ENCODE peak calls at places on chromosomes 16 and 17, in ten cellular contexts. One of them, this sample, is unnamed.

GRCh38 chr17:7579839-7580630 is 597 bp downstream of the CD68 start:
- DNase-seq in upper lobe of right lung: no peak
- DNase-seq in KG1: no peak
- DNase-seq in heart right ventricle: no peak
- DNase-seq in HL-60: no peak
- DNase-seq in choroid plexus epithelial cell: no peak
- DNase-seq in stimulated activated CD8-positive, alpha-beta memory T cell treated with anti-CD3 and anti-CD28 coated beads, Interleukin-7, amount 100 ng/mL, for 48 hours: no peak
- DNase-seq in adipocyte: no peak
- DNase-seq in cardiac muscle cell: no peak
- DNase-seq in substantia nigra: no peak
- DNase-seq in this sample: no peak

GRCh38 chr16:85556456-85557082 is 56.6 kb upstream of the GSE1 start:
- DNase-seq in upper lobe of right lung: peak; percentile 88
- DNase-seq in KG1: no peak
- DNase-seq in heart right ventricle: peak; percentile 69
- DNase-seq in HL-60: no peak
- DNase-seq in choroid plexus epithelial cell: no peak
- DNase-seq in stimulated activated CD8-positive, alpha-beta memory T cell treated with anti-CD3 and anti-CD28 coated beads, Interleukin-7, amount 100 ng/mL, for 48 hours: no peak
- DNase-seq in adipocyte: peak; percentile 67
- DNase-seq in cardiac muscle cell: peak; percentile 45
- DNase-seq in substantia nigra: no peak
- DNase-seq in this sample: no peak

GRCh38 chr17:32487460-32488176 is 825 bp downstream of the CDK5R1 start:
- DNase-seq in upper lobe of right lung: peak; percentile 63
- DNase-seq in KG1: no peak
- DNase-seq in heart right ventricle: no peak
- DNase-seq in HL-60: no peak
- DNase-seq in choroid plexus epithelial cell: no peak
- DNase-seq in stimulated activated CD8-positive, alpha-beta memory T cell treated with anti-CD3 and anti-CD28 coated beads, Interleukin-7, amount 100 ng/mL, for 48 hours: no peak
- DNase-seq in adipocyte: peak; percentile 25
- DNase-seq in cardiac muscle cell: peak; percentile 13
- DNase-seq in substantia nigra: no peak
- DNase-seq in this sample: no peak

GRCh38 chr17:68613739-68614298 is 12.7 kb upstream of the FAM20A start:
- DNase-seq in upper lobe of right lung: no peak
- DNase-seq in KG1: peak; percentile 22
- DNase-seq in heart right ventricle: peak; percentile 71
- DNase-seq in HL-60: peak; percentile 23
- DNase-seq in choroid plexus epithelial cell: peak; percentile 50
- DNase-seq in stimulated activated CD8-positive, alpha-beta memory T cell treated with anti-CD3 and anti-CD28 coated beads, Interleukin-7, amount 100 ng/mL, for 48 hours: no peak
- DNase-seq in adipocyte: peak; percentile 69
- DNase-seq in cardiac muscle cell: peak; percentile 79
- DNase-seq in substantia nigra: no peak
- DNase-seq in this sample: no peak

GRCh38 chr16:73384561-73384960 is 336.6 kb upstream of the ZFHX3 start:
- DNase-seq in upper lobe of right lung: no peak
- DNase-seq in KG1: no peak
- DNase-seq in heart right ventricle: no peak
- DNase-seq in HL-60: no peak
- DNase-seq in choroid plexus epithelial cell: no peak
- DNase-seq in stimulated activated CD8-positive, alpha-beta memory T cell treated with anti-CD3 and anti-CD28 coated beads, Interleukin-7, amount 100 ng/mL, for 48 hours: no peak
- DNase-seq in adipocyte: no peak
- DNase-seq in cardiac muscle cell: no peak
- DNase-seq in substantia nigra: no peak
- DNase-seq in this sample: no peak

GRCh38 chr16:87424260-87424659 is 32.1 kb downstream of the MAP1LC3B start:
- DNase-seq in upper lobe of right lung: no peak
- DNase-seq in KG1: no peak
- DNase-seq in heart right ventricle: no peak
- DNase-seq in HL-60: no peak
- DNase-seq in choroid plexus epithelial cell: peak; percentile 26
- DNase-seq in stimulated activated CD8-positive, alpha-beta memory T cell treated with anti-CD3 and anti-CD28 coated beads, Interleukin-7, amount 100 ng/mL, for 48 hours: no peak
- DNase-seq in adipocyte: no peak
- DNase-seq in cardiac muscle cell: no peak
- DNase-seq in substantia nigra: no peak
- DNase-seq in this sample: no peak

GRCh38 chr16:86818701-86819522 is 240.6 kb downstream of the FOXL1 start:
- DNase-seq in upper lobe of right lung: no peak
- DNase-seq in KG1: no peak
- DNase-seq in heart right ventricle: no peak
- DNase-seq in HL-60: no peak
- DNase-seq in choroid plexus epithelial cell: no peak
- DNase-seq in stimulated activated CD8-positive, alpha-beta memory T cell treated with anti-CD3 and anti-CD28 coated beads, Interleukin-7, amount 100 ng/mL, for 48 hours: no peak
- DNase-seq in adipocyte: no peak
- DNase-seq in cardiac muscle cell: peak; percentile 27
- DNase-seq in substantia nigra: no peak
- DNase-seq in this sample: no peak

GRCh38 chr17:71260366-71260765 is 860.5 kb upstream of the SOX9 start:
- DNase-seq in upper lobe of right lung: no peak
- DNase-seq in KG1: no peak
- DNase-seq in heart right ventricle: no peak
- DNase-seq in HL-60: no peak
- DNase-seq in choroid plexus epithelial cell: peak; percentile 18
- DNase-seq in stimulated activated CD8-positive, alpha-beta memory T cell treated with anti-CD3 and anti-CD28 coated beads, Interleukin-7, amount 100 ng/mL, for 48 hours: no peak
- DNase-seq in adipocyte: no peak
- DNase-seq in cardiac muscle cell: no peak
- DNase-seq in substantia nigra: no peak
- DNase-seq in this sample: no peak

GRCh38 chr17:60439501-60439900 is 17.2 kb downstream of the CHCT1 start:
- DNase-seq in upper lobe of right lung: no peak
- DNase-seq in KG1: no peak
- DNase-seq in heart right ventricle: no peak
- DNase-seq in HL-60: no peak
- DNase-seq in choroid plexus epithelial cell: peak; percentile 75
- DNase-seq in stimulated activated CD8-positive, alpha-beta memory T cell treated with anti-CD3 and anti-CD28 coated beads, Interleukin-7, amount 100 ng/mL, for 48 hours: no peak
- DNase-seq in adipocyte: peak; percentile 68
- DNase-seq in cardiac muscle cell: peak; percentile 70
- DNase-seq in substantia nigra: no peak
- DNase-seq in this sample: no peak

GRCh38 chr17:55527520-55528118 is 16.4 kb upstream of the SMIM36 start:
- DNase-seq in upper lobe of right lung: no peak
- DNase-seq in KG1: peak; percentile 20
- DNase-seq in heart right ventricle: peak; percentile 25
- DNase-seq in HL-60: no peak
- DNase-seq in choroid plexus epithelial cell: peak; percentile 89
- DNase-seq in stimulated activated CD8-positive, alpha-beta memory T cell treated with anti-CD3 and anti-CD28 coated beads, Interleukin-7, amount 100 ng/mL, for 48 hours: no peak
- DNase-seq in adipocyte: peak; percentile 80
- DNase-seq in cardiac muscle cell: peak; percentile 80
- DNase-seq in substantia nigra: no peak
- DNase-seq in this sample: no peak

GRCh38 chr16:9212621-9213020 is 121.2 kb downstream of the HAPSTR1 start:
- DNase-seq in upper lobe of right lung: no peak
- DNase-seq in KG1: no peak
- DNase-seq in heart right ventricle: no peak
- DNase-seq in HL-60: no peak
- DNase-seq in choroid plexus epithelial cell: no peak
- DNase-seq in stimulated activated CD8-positive, alpha-beta memory T cell treated with anti-CD3 and anti-CD28 coated beads, Interleukin-7, amount 100 ng/mL, for 48 hours: no peak
- DNase-seq in adipocyte: no peak
- DNase-seq in cardiac muscle cell: no peak
- DNase-seq in substantia nigra: no peak
- DNase-seq in this sample: no peak

GRCh38 chr16:64215730-64216129 is 906.1 kb downstream of the CDH11 start:
- DNase-seq in upper lobe of right lung: no peak
- DNase-seq in KG1: no peak
- DNase-seq in heart right ventricle: no peak
- DNase-seq in HL-60: no peak
- DNase-seq in choroid plexus epithelial cell: no peak
- DNase-seq in stimulated activated CD8-positive, alpha-beta memory T cell treated with anti-CD3 and anti-CD28 coated beads, Interleukin-7, amount 100 ng/mL, for 48 hours: no peak
- DNase-seq in adipocyte: no peak
- DNase-seq in cardiac muscle cell: no peak
- DNase-seq in substantia nigra: no peak
- DNase-seq in this sample: no peak

GRCh38 chr16:10938844-10939648 is 3.2 kb downstream of the DEXI start:
- DNase-seq in upper lobe of right lung: peak; percentile 18
- DNase-seq in KG1: no peak
- DNase-seq in heart right ventricle: no peak
- DNase-seq in HL-60: no peak
- DNase-seq in choroid plexus epithelial cell: no peak
- DNase-seq in stimulated activated CD8-positive, alpha-beta memory T cell treated with anti-CD3 and anti-CD28 coated beads, Interleukin-7, amount 100 ng/mL, for 48 hours: no peak
- DNase-seq in adipocyte: no peak
- DNase-seq in cardiac muscle cell: no peak
- DNase-seq in substantia nigra: no peak
- DNase-seq in this sample: no peak

GRCh38 chr17:78226752-78227454 is 4.5 kb upstream of the TMEM235 start:
- DNase-seq in upper lobe of right lung: no peak
- DNase-seq in KG1: no peak
- DNase-seq in heart right ventricle: no peak
- DNase-seq in HL-60: peak; percentile 23
- DNase-seq in choroid plexus epithelial cell: no peak
- DNase-seq in stimulated activated CD8-positive, alpha-beta memory T cell treated with anti-CD3 and anti-CD28 coated beads, Interleukin-7, amount 100 ng/mL, for 48 hours: no peak
- DNase-seq in adipocyte: no peak
- DNase-seq in cardiac muscle cell: no peak
- DNase-seq in substantia nigra: no peak
- DNase-seq in this sample: no peak

GRCh38 chr16:82655315-82655714 is 28.5 kb downstream of the CDH13 start:
- DNase-seq in upper lobe of right lung: no peak
- DNase-seq in KG1: peak; percentile 25
- DNase-seq in heart right ventricle: peak; percentile 40
- DNase-seq in HL-60: no peak
- DNase-seq in choroid plexus epithelial cell: peak; percentile 94
- DNase-seq in stimulated activated CD8-positive, alpha-beta memory T cell treated with anti-CD3 and anti-CD28 coated beads, Interleukin-7, amount 100 ng/mL, for 48 hours: no peak
- DNase-seq in adipocyte: peak; percentile 60
- DNase-seq in cardiac muscle cell: peak; percentile 81
- DNase-seq in substantia nigra: no peak
- DNase-seq in this sample: no peak

GRCh38 chr16:68074850-68075249 is 10.3 kb upstream of the NFATC3 start:
- DNase-seq in upper lobe of right lung: no peak
- DNase-seq in KG1: peak; percentile 63
- DNase-seq in heart right ventricle: no peak
- DNase-seq in HL-60: peak; percentile 72
- DNase-seq in choroid plexus epithelial cell: no peak
- DNase-seq in stimulated activated CD8-positive, alpha-beta memory T cell treated with anti-CD3 and anti-CD28 coated beads, Interleukin-7, amount 100 ng/mL, for 48 hours: peak; percentile 42
- DNase-seq in adipocyte: no peak
- DNase-seq in cardiac muscle cell: no peak
- DNase-seq in substantia nigra: no peak
- DNase-seq in this sample: no peak

GRCh38 chr16:66131156-66131807 is 235.2 kb upstream of the CDH5 start:
- DNase-seq in upper lobe of right lung: no peak
- DNase-seq in KG1: no peak
- DNase-seq in heart right ventricle: no peak
- DNase-seq in HL-60: no peak
- DNase-seq in choroid plexus epithelial cell: peak; percentile 67
- DNase-seq in stimulated activated CD8-positive, alpha-beta memory T cell treated with anti-CD3 and anti-CD28 coated beads, Interleukin-7, amount 100 ng/mL, for 48 hours: no peak
- DNase-seq in adipocyte: peak; percentile 41
- DNase-seq in cardiac muscle cell: peak; percentile 33
- DNase-seq in substantia nigra: no peak
- DNase-seq in this sample: no peak

GRCh38 chr17:39740357-39741111 is 2.8 kb downstream of the GRB7 start:
- DNase-seq in upper lobe of right lung: no peak
- DNase-seq in KG1: no peak
- DNase-seq in heart right ventricle: no peak
- DNase-seq in HL-60: no peak
- DNase-seq in choroid plexus epithelial cell: peak; percentile 28
- DNase-seq in stimulated activated CD8-positive, alpha-beta memory T cell treated with anti-CD3 and anti-CD28 coated beads, Interleukin-7, amount 100 ng/mL, for 48 hours: no peak
- DNase-seq in adipocyte: no peak
- DNase-seq in cardiac muscle cell: peak; percentile 63
- DNase-seq in substantia nigra: no peak
- DNase-seq in this sample: no peak

GRCh38 chr16:12802661-12803060 is 1.0 kb downstream of the CPPED1 start:
- DNase-seq in upper lobe of right lung: no peak
- DNase-seq in KG1: no peak
- DNase-seq in heart right ventricle: no peak
- DNase-seq in HL-60: no peak
- DNase-seq in choroid plexus epithelial cell: no peak
- DNase-seq in stimulated activated CD8-positive, alpha-beta memory T cell treated with anti-CD3 and anti-CD28 coated beads, Interleukin-7, amount 100 ng/mL, for 48 hours: no peak
- DNase-seq in adipocyte: peak; percentile 16
- DNase-seq in cardiac muscle cell: no peak
- DNase-seq in substantia nigra: no peak
- DNase-seq in this sample: no peak

GRCh38 chr17:45313927-45314760 is 2.7 kb downstream of the MAP3K14 start:
- DNase-seq in upper lobe of right lung: no peak
- DNase-seq in KG1: no peak
- DNase-seq in heart right ventricle: no peak
- DNase-seq in HL-60: no peak
- DNase-seq in choroid plexus epithelial cell: no peak
- DNase-seq in stimulated activated CD8-positive, alpha-beta memory T cell treated with anti-CD3 and anti-CD28 coated beads, Interleukin-7, amount 100 ng/mL, for 48 hours: no peak
- DNase-seq in adipocyte: no peak
- DNase-seq in cardiac muscle cell: no peak
- DNase-seq in substantia nigra: no peak
- DNase-seq in this sample: no peak

GRCh38 chr16:74720579-74720978 is 19.9 kb upstream of the MLKL start:
- DNase-seq in upper lobe of right lung: no peak
- DNase-seq in KG1: no peak
- DNase-seq in heart right ventricle: no peak
- DNase-seq in HL-60: no peak
- DNase-seq in choroid plexus epithelial cell: no peak
- DNase-seq in stimulated activated CD8-positive, alpha-beta memory T cell treated with anti-CD3 and anti-CD28 coated beads, Interleukin-7, amount 100 ng/mL, for 48 hours: no peak
- DNase-seq in adipocyte: no peak
- DNase-seq in cardiac muscle cell: no peak
- DNase-seq in substantia nigra: no peak
- DNase-seq in this sample: no peak

GRCh38 chr16:66188786-66189725 is 177.4 kb upstream of the CDH5 start:
- DNase-seq in upper lobe of right lung: no peak
- DNase-seq in KG1: no peak
- DNase-seq in heart right ventricle: peak; percentile 13
- DNase-seq in HL-60: no peak
- DNase-seq in choroid plexus epithelial cell: peak; percentile 85
- DNase-seq in stimulated activated CD8-positive, alpha-beta memory T cell treated with anti-CD3 and anti-CD28 coated beads, Interleukin-7, amount 100 ng/mL, for 48 hours: no peak
- DNase-seq in adipocyte: peak; percentile 66
- DNase-seq in cardiac muscle cell: peak; percentile 91
- DNase-seq in substantia nigra: no peak
- DNase-seq in this sample: no peak

GRCh38 chr17:80927791-80928216 is 63.8 kb upstream of the CHMP6 start:
- DNase-seq in upper lobe of right lung: peak; percentile 40
- DNase-seq in KG1: no peak
- DNase-seq in heart right ventricle: no peak
- DNase-seq in HL-60: no peak
- DNase-seq in choroid plexus epithelial cell: peak; percentile 65
- DNase-seq in stimulated activated CD8-positive, alpha-beta memory T cell treated with anti-CD3 and anti-CD28 coated beads, Interleukin-7, amount 100 ng/mL, for 48 hours: no peak
- DNase-seq in adipocyte: no peak
- DNase-seq in cardiac muscle cell: peak; percentile 72
- DNase-seq in substantia nigra: no peak
- DNase-seq in this sample: no peak

GRCh38 chr16:21167929-21168602 is 9.6 kb downstream of the LDAF1 start:
- DNase-seq in upper lobe of right lung: no peak
- DNase-seq in KG1: no peak
- DNase-seq in heart right ventricle: no peak
- DNase-seq in HL-60: no peak
- DNase-seq in choroid plexus epithelial cell: no peak
- DNase-seq in stimulated activated CD8-positive, alpha-beta memory T cell treated with anti-CD3 and anti-CD28 coated beads, Interleukin-7, amount 100 ng/mL, for 48 hours: no peak
- DNase-seq in adipocyte: no peak
- DNase-seq in cardiac muscle cell: no peak
- DNase-seq in substantia nigra: no peak
- DNase-seq in this sample: no peak

GRCh38 chr17:66633322-66633965 is 201.5 kb upstream of the CACNG5 start:
- DNase-seq in upper lobe of right lung: no peak
- DNase-seq in KG1: no peak
- DNase-seq in heart right ventricle: no peak
- DNase-seq in HL-60: peak; percentile 8
- DNase-seq in choroid plexus epithelial cell: peak; percentile 86
- DNase-seq in stimulated activated CD8-positive, alpha-beta memory T cell treated with anti-CD3 and anti-CD28 coated beads, Interleukin-7, amount 100 ng/mL, for 48 hours: peak; percentile 18
- DNase-seq in adipocyte: peak; percentile 30
- DNase-seq in cardiac muscle cell: no peak
- DNase-seq in substantia nigra: no peak
- DNase-seq in this sample: no peak

GRCh38 chr17:57918017-57918895 is 37.0 kb downstream of the CUEDC1 start:
- DNase-seq in upper lobe of right lung: no peak
- DNase-seq in KG1: no peak
- DNase-seq in heart right ventricle: no peak
- DNase-seq in HL-60: no peak
- DNase-seq in choroid plexus epithelial cell: peak; percentile 61
- DNase-seq in stimulated activated CD8-positive, alpha-beta memory T cell treated with anti-CD3 and anti-CD28 coated beads, Interleukin-7, amount 100 ng/mL, for 48 hours: no peak
- DNase-seq in adipocyte: peak; percentile 49
- DNase-seq in cardiac muscle cell: peak; percentile 45
- DNase-seq in substantia nigra: no peak
- DNase-seq in this sample: no peak

GRCh38 chr16:52578829-52579193 is 31.9 kb upstream of the TOX3 start:
- DNase-seq in upper lobe of right lung: no peak
- DNase-seq in KG1: no peak
- DNase-seq in heart right ventricle: no peak
- DNase-seq in HL-60: no peak
- DNase-seq in choroid plexus epithelial cell: no peak
- DNase-seq in stimulated activated CD8-positive, alpha-beta memory T cell treated with anti-CD3 and anti-CD28 coated beads, Interleukin-7, amount 100 ng/mL, for 48 hours: no peak
- DNase-seq in adipocyte: no peak
- DNase-seq in cardiac muscle cell: no peak
- DNase-seq in substantia nigra: no peak
- DNase-seq in this sample: no peak

GRCh38 chr17:34892864-34893263 is 68.4 kb downstream of the CCT6B start:
- DNase-seq in upper lobe of right lung: no peak
- DNase-seq in KG1: no peak
- DNase-seq in heart right ventricle: no peak
- DNase-seq in HL-60: peak; percentile 8
- DNase-seq in choroid plexus epithelial cell: peak; percentile 12
- DNase-seq in stimulated activated CD8-positive, alpha-beta memory T cell treated with anti-CD3 and anti-CD28 coated beads, Interleukin-7, amount 100 ng/mL, for 48 hours: peak; percentile 13
- DNase-seq in adipocyte: no peak
- DNase-seq in cardiac muscle cell: peak; percentile 14
- DNase-seq in substantia nigra: no peak
- DNase-seq in this sample: peak; percentile 19